ENCODE peak calls at places on chromosomes 7 and 10, in seven cellular contexts. U is kidney; Q is DND-41; J is fibroblast of lung; D is MM.1S; L is CD4-positive, alpha-beta T cell; K is bronchial epithelial cell. F is an unnamed sample.

GRCh38 chr7:22251284-22251683 is 105.7 kb downstream of the RAPGEF5 start:
- DNase-seq in K (no peak), L (no peak), D (no peak), U (no peak), J (no peak), Q (no peak), F (no peak)

GRCh38 chr10:122258136-122259074 is 12.7 kb upstream of the BTBD16 start:
- DNase-seq in L (no peak), Q (no peak), U (no peak), K (no peak), D (peak; percentile 43), J (peak; percentile 40), F (no peak)

GRCh38 chr7:22223841-22224240 is 133.1 kb downstream of the RAPGEF5 start:
- DNase-seq in L (no peak), J (peak; percentile 7), K (no peak), Q (no peak), D (no peak), U (no peak), F (no peak)

GRCh38 chr7:40879941-40880558 is 745.2 kb downstream of the SUGCT start:
- DNase-seq in Q (no peak), K (no peak), D (no peak), J (peak; percentile 39), U (no peak), L (no peak), F (no peak)

GRCh38 chr7:108442039-108442568 is 14.1 kb downstream of the NRCAM start:
- DNase-seq in J (no peak), K (peak; percentile 79), Q (no peak), D (no peak), U (no peak), L (no peak), F (no peak)

GRCh38 chr10:122419016-122419415 is 35.4 kb upstream of the ARMS2 start:
- DNase-seq in L (no peak), U (no peak), K (no peak), D (no peak), J (no peak), Q (no peak), F (no peak)

GRCh38 chr10:98285416-98285815 is 17.4 kb upstream of the LOXL4 start:
- DNase-seq in K (no peak), Q (no peak), D (no peak), L (no peak), J (peak; percentile 31), U (no peak), F (no peak)

GRCh38 chr7:103123529-103123928 is 25.4 kb downstream of the NAPEPLD start:
- DNase-seq in J (no peak), U (no peak), K (no peak), Q (no peak), D (no peak), L (no peak), F (no peak)

GRCh38 chr7:156456503-156457115 is 184.0 kb upstream of the RNF32 start:
- DNase-seq in U (no peak), Q (no peak), K (no peak), L (no peak), J (no peak), D (no peak), F (no peak)

GRCh38 chr7:54888736-54889082 is 129.7 kb upstream of the SEC61G start:
- DNase-seq in Q (no peak), J (no peak), U (no peak), D (no peak), K (no peak), L (no peak), F (no peak)

GRCh38 chr7:134021861-134022260 is 105.3 kb upstream of the LRGUK start:
- DNase-seq in K (no peak), L (no peak), U (no peak), D (no peak), Q (no peak), J (no peak), F (no peak)

GRCh38 chr10:95236068-95236903 is 42.2 kb downstream of the ACSM6 start:
- DNase-seq in D (peak; percentile 66), L (no peak), U (no peak), J (peak; percentile 54), Q (no peak), K (peak; percentile 83), F (no peak)

GRCh38 chr10:6977641-6978627 is 397.9 kb upstream of the PRKCQ start:
- DNase-seq in L (no peak), K (no peak), J (no peak), Q (no peak), U (no peak), D (no peak), F (no peak)
- TF ChIP-seq CTCF in L (no peak), K (no peak), J (no peak), Q (no peak), U (no peak), D (peak; percentile 3), F (no peak)

DNA sequence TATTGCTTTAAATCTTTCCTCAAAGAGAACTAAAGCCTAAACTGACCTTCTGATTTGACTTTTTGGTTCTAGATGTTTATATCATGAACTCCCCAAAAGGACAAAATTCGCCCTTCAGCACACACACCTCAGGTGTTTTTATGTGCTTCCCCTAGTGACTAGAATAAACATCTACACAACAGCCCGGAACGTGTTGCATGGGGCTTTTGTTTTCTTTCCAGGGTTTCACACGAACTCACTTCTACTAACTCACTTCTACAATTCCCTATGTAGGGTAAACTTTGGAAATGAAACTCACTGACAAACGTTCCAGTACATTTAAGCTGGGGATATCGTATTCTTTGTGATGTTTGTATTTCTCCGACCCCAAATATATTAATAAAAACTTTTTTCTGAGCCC is 1.4 kb downstream of the TRA2A start:
- DNase-seq in K (peak; percentile 54), J (peak; percentile 38), Q (no peak), U (no peak), L (peak; percentile 29), D (peak; percentile 67), F (no peak)
- TF ChIP-seq CTCF in K (no peak), J (no peak), Q (peak; percentile 38), U (no peak), L (no peak), D (peak; percentile 23), F (no peak)

DNA sequence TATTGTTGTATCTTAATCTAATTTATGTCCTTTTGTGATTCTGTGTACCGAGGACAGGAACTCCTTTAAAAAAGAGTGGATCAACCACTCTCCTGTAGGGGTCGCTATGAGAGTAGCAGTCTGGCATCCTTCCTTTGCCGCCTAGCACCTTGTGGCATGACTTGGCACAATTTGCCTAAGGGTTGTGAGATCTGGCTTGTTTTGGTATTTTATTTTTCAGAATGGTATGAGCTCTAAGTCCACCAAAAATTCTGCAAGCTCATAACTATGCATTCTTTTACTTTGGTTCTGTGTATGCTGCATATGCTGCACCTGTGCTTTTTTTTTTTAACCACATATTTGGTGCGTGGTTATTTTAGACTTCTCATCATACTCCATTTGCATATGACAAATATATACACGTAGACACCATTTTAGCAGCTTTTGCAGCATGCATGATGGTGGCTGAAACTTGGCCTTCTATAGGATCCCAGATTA is 112.8 kb downstream of the CDK14 start:
- DNase-seq in K (no peak), D (peak; percentile 93), U (no peak), L (no peak), Q (peak; percentile 6), J (no peak), F (no peak)
- TF ChIP-seq CTCF in K (peak; percentile 33), D (peak; percentile 94), U (peak; percentile 48), L (no peak), Q (peak; percentile 36), J (peak; percentile 60), F (no peak)

GRCh38 chr7:152178405-152179058 is 153.1 kb downstream of the GALNT11 start:
- DNase-seq in D (no peak), L (no peak), J (no peak), K (no peak), Q (no peak), U (no peak), F (no peak)

GRCh38 chr7:152176797-152177196 is 151.3 kb downstream of the GALNT11 start:
- DNase-seq in Q (no peak), K (no peak), U (no peak), L (no peak), D (no peak), J (no peak), F (no peak)

GRCh38 chr7:152177696-152178404 is 152.4 kb downstream of the GALNT11 start:
- DNase-seq in L (no peak), D (no peak), K (no peak), Q (no peak), J (no peak), U (no peak), F (no peak)

GRCh38 chr7:152173372-152174070 is 148.0 kb downstream of the GALNT11 start:
- DNase-seq in J (no peak), D (no peak), L (no peak), K (no peak), Q (no peak), U (no peak), F (no peak)
- TF ChIP-seq CTCF in J (no peak), D (no peak), L (no peak), K (no peak), Q (no peak), U (no peak), F (no peak)

DNA sequence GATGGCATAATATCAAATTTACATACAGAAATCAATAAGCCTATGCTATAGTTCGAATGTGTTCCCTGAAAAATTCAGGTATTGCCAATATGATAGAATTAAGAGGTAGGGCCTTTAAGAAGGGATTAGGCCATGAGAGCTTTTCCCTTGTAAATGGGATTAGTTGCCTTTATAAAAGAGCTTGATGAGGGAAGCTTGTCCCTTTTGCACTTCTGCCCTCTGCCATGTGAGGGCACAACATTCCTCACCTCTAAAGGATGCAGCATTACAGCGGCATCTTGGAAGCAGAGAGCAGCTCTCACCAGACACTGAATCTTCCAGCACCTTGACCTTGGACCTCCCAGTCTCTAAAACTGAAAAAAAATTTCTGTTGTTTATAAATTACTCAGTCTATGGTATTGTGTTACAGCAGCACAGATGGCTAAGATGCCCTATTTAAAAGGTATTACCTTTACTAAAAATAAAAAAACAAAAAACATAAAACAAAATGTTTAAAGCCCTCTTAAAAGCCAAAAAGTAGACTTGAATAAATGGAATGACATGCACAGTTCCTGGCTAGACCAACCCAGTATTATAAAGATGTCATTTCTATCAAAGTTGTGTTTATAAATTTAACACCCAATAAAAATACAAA is 909.6 kb downstream of the REEP3 start:
- DNase-seq in Q (no peak), K (peak; percentile 5), J (peak; percentile 5), D (no peak), U (no peak), L (no peak), F (no peak)
- TF ChIP-seq CTCF in Q (peak; percentile 31), K (peak; percentile 7), J (peak; percentile 28), D (no peak), U (peak; percentile 22), L (no peak), F (no peak)

DNA sequence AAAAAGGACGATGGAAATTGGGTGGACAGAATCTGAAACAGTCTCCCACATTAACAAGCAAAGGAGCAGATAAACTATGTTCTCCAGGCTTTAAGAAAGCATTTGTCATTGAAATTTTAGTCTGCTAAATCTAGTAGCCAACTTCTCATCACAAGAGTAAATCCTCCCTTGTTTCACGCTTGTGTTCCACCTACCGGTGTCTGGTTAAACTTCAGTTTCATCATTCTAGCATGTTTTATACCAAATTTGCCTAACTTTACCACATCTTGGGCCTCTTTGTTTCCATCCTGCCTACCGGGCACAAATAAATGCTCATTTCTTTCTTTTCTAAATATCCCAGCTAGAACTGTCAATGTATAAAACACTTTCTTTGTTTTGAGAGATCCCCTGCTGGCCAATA is 5.8 kb downstream of the LIPA start:
- DNase-seq in Q (no peak), U (no peak), D (no peak), J (no peak), K (no peak), L (no peak), F (no peak)
- TF ChIP-seq CTCF in Q (no peak), U (no peak), D (no peak), J (no peak), K (no peak), L (no peak), F (no peak)

F was measured in activated B cell treated with CpG ODN at 0.5 μM for 24 hours.